ENCODE peak calls at places on chromosomes 12 and 14, in four cellular contexts. Q is heart right ventricle, X is cardiac muscle cell, A is hepatocyte. O is an unnamed sample. For H3K4me1, the result is how much of the 10 kb centered on the place peaks cover.

GRCh38 chr14:47392351-47392750 is 283.1 kb downstream of the MDGA2 start:
- DNase-seq in Q (no peak), X (no peak), A (peak), O (no peak)

GRCh38 chr12:76628745-76629144 is 69.2 kb upstream of the OSBPL8 start:
- DNase-seq in X (peak), A (no peak), Q (no peak), O (no peak)

GRCh38 chr12:26017484-26018211 is 59.2 kb downstream of the RASSF8 start:
- DNase-seq in A (peak), X (peak), Q (no peak), O (no peak)

GRCh38 chr14:98169170-98169587 is 1102.8 kb downstream of the BCL11B start:
- DNase-seq in X (no peak), A (no peak), Q (no peak), O (no peak)

GRCh38 chr14:99515301-99516155 is 34.3 kb downstream of the CCNK start:
- DNase-seq in X (no peak), A (peak), Q (no peak), O (peak)

GRCh38 chr12:34218193-34219045 is 196.1 kb downstream of the ALG10 start:
- DNase-seq in Q (peak), X (peak), A (peak), O (peak)

GRCh38 chr12:52070243-52070925 is 606 bp downstream of the ATG101 start:
- DNase-seq in Q (no peak), X (no peak), A (no peak), O (no peak)

GRCh38 chr14:69979882-69980281 is 100.7 kb downstream of the SMOC1 start:
- DNase-seq in A (no peak), X (no peak), Q (no peak), O (no peak)

GRCh38 chr12:89267404-89267803 is 84.9 kb downstream of the DUSP6 start:
- DNase-seq in Q (no peak), X (no peak), A (no peak), O (no peak)

GRCh38 chr12:63928305-63928704 is 83.8 kb downstream of the SRGAP1 start:
- DNase-seq in A (no peak), Q (no peak), X (no peak), O (no peak)

GRCh38 chr12:32819424-32819823 is 63.7 kb upstream of the YARS2 start:
- DNase-seq in Q (no peak), X (no peak), A (no peak), O (no peak)

GRCh38 chr14:32408018-32408417 is 78.9 kb downstream of the AKAP6 start:
- DNase-seq in A (peak), X (peak), Q (no peak), O (peak)

GRCh38 chr12:52692253-52692652 is 11.1 kb downstream of the KRT77 start:
- DNase-seq in Q (no peak), A (no peak), X (no peak), O (no peak)

GRCh38 chr14:29846339-29847129 is 81.1 kb downstream of the PRKD1 start:
- DNase-seq in Q (no peak), A (no peak), X (no peak), O (no peak)

GRCh38 chr12:116323696-116324386 is 46.3 kb upstream of the MED13L start:
- DNase-seq in A (no peak), X (no peak), Q (no peak), O (no peak)

GRCh38 chr12:77615331-77615730 is 215.4 kb upstream of the NAV3 start:
- DNase-seq in A (no peak), X (peak), Q (no peak), O (no peak)

GRCh38 chr12:117190210-117190781 is at the start of gene FBXO21:
- DNase-seq in X (peak), Q (peak), A (peak), O (peak)

GRCh38 chr12:53042607-53043454 is 7.0 kb upstream of the TNS2 start:
- DNase-seq in A (no peak), Q (no peak), X (no peak), O (no peak)

GRCh38 chr12:52274521-52274920 is at the start of gene KRT86:
- DNase-seq in X (no peak), A (no peak), Q (no peak), O (no peak)

GRCh38 chr12:132439333-132439904 is 50.5 kb upstream of the FBRSL1 start:
- DNase-seq in A (no peak), X (no peak), Q (no peak), O (no peak)

GRCh38 chr14:57293851-57294837 is 25.4 kb downstream of the AP5M1 start:
- DNase-seq in Q (no peak), A (peak), X (peak), O (no peak)

GRCh38 chr14:36604757-36605505 is 22.5 kb upstream of the NKX2-8 start:
- DNase-seq in A (peak), Q (peak), X (peak), O (no peak)

GRCh38 chr12:107568718-107569117 is 116.9 kb upstream of the PWP1 start:
- DNase-seq in Q (no peak), A (no peak), X (no peak), O (no peak)

GRCh38 chr12:12353807-12354206 is 3.1 kb upstream of the BORCS5 start:
- DNase-seq in A (no peak), X (no peak), Q (no peak), O (no peak)

GRCh38 chr14:38197001-38197760 is 10.5 kb upstream of the SSTR1 start:
- DNase-seq in Q (no peak), X (peak), A (no peak), O (no peak)

GRCh38 chr12:94179723-94180122 is 31.3 kb downstream of the PLXNC1 start:
- DNase-seq in Q (no peak), X (no peak), A (no peak), O (no peak)

GRCh38 chr14:90573385-90574105 is 176.7 kb downstream of the CALM1 start:
- DNase-seq in Q (no peak), A (no peak), X (peak), O (no peak)

GRCh38 chr14:51430079-51430478 is 190.0 kb downstream of the TMX1 start:
- DNase-seq in A (no peak), Q (no peak), X (no peak), O (no peak)

GRCh38 chr14:76924363-76925151 is 98.3 kb downstream of the LRRC74A start:
- DNase-seq in Q (no peak), X (no peak), A (peak), O (no peak)

GRCh38 chr12:93429448-93429847 is 12.3 kb downstream of the UBE2N start:
- DNase-seq in X (no peak), A (no peak), Q (no peak), O (no peak)

GRCh38 chr12:7151532-7151931 is 21.4 kb downstream of the CLSTN3 start:
- DNase-seq in Q (no peak), A (no peak), X (no peak), O (no peak)

GRCh38 chr12:85923767-85924331 is 49.8 kb downstream of the NTS start:
- DNase-seq in Q (no peak), X (peak), A (peak), O (no peak)

GRCh38 chr12:108060910-108061309 is 68.2 kb upstream of the WSCD2 start:
- DNase-seq in Q (no peak), X (no peak), A (peak), O (no peak)

GRCh38 chr14:103094406-103095209 is at the start of gene EXOC3L4:
- DNase-seq in A (peak), X (no peak), Q (no peak), O (no peak)

GRCh38 chr14:99339551-99339950 is 67.6 kb upstream of the BCL11B start:
- DNase-seq in A (no peak), Q (no peak), X (no peak), O (no peak)

GRCh38 chr12:10497602-10498001 is 8.1 kb upstream of the EIF2S3B start:
- DNase-seq in A (no peak), X (peak), Q (no peak), O (no peak)

GRCh38 chr12:69341328-69341727 is 6.9 kb upstream of the LYZ start:
- DNase-seq in A (no peak), Q (no peak), X (no peak), O (no peak)

GRCh38 chr14:64730061-64730440 is 25.8 kb downstream of the PLEKHG3 start:
- DNase-seq in Q (no peak), X (no peak), A (no peak), O (peak)

GRCh38 chr12:49954863-49955830 is 4.6 kb downstream of the AQP2 start:
- DNase-seq in X (no peak), Q (no peak), A (no peak), O (no peak)

GRCh38 chr12:111155020-111155419 is 213.9 kb downstream of the PHETA1 start:
- DNase-seq in X (no peak), Q (no peak), A (no peak), O (no peak)
- H3K4me1 ChIP-seq in X (under half), Q (under half), A (under half), O (under half)

DNA sequence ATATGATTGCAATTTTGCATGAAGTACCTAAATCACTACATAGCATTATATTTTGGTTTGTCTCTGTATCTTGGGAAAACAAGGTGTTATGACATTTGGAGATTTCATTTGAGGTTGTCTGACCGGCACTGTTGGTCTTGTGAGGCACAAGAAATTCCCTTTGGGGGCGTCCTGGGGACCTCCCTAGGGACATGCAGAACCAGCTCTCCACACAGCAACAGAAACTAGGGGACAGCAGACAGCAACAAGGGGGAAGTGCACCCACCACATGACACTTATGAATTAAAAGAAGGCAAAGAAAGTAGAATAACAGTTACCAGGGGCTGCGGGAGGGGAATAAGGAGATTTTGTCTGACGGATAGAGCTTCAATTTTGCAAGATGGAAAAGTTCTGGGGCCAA is 14.4 kb downstream of the DDX54 start:
- DNase-seq in X (no peak), Q (no peak), A (no peak), O (no peak)
- H3K27ac ChIP-seq in X (no peak), Q (no peak), A (no peak), O (no peak)

DNA sequence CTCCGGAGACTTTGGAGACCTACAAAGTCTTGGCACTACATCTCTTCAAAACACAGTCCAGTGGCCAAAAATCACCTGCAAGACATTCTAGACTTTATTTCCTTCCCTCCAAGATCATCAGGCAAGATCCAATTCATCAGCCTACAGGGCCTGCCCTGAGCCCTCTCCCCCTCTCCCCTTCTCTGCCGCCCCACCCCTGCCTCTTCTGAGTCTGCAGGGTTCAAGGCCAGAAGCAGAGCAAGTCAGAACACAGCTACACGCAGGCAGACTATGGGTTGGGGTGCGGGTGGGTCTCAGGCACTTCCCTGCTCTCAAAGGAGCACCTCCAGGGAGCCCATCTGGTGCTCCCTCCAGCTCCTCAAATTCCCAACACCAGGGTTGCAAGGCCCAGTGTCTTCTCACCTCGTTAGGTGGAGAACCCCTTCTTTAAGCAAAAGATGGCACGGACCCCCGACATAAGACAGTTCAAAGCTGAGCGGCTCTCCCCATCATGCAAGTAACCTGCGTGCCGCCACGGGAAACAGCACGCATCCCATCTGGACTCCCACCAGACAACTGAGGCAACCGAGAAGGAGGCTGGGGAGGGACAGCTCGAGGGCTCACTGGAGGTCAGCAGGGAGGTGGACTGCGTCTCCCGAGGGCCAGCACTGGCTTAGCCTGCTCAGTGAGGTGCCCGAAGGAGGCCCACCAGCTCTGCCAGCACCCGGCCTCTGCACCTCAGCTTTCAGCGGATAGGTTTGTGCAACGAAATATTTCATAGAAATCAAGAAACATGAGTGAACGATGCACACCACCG is 5.6 kb upstream of the INF2 start:
- DNase-seq in X (no peak), Q (no peak), A (no peak), O (no peak)
- H3K4me3 ChIP-seq in X (no peak), Q (no peak), A (no peak), O (no peak)

GRCh38 chr14:105005329-105005928 is 15.5 kb downstream of the CDCA4 start:
- DNase-seq in Q (no peak), A (no peak), X (no peak), O (no peak)

GRCh38 chr14:105010106-105010505 is 10.8 kb downstream of the CDCA4 start:
- DNase-seq in A (no peak), X (no peak), Q (no peak), O (no peak)

GRCh38 chr14:105007593-105008264 is 13.2 kb downstream of the CDCA4 start:
- DNase-seq in Q (no peak), A (no peak), X (no peak), O (no peak)

GRCh38 chr14:105006831-105007592 is 13.9 kb downstream of the CDCA4 start:
- DNase-seq in X (no peak), A (no peak), Q (no peak), O (no peak)

GRCh38 chr14:105005929-105006830 is 14.7 kb downstream of the CDCA4 start:
- DNase-seq in X (no peak), Q (no peak), A (no peak), O (no peak)
- H3K4me1 ChIP-seq in X (under half), Q (under half), A (under half), O (under half)

DNA sequence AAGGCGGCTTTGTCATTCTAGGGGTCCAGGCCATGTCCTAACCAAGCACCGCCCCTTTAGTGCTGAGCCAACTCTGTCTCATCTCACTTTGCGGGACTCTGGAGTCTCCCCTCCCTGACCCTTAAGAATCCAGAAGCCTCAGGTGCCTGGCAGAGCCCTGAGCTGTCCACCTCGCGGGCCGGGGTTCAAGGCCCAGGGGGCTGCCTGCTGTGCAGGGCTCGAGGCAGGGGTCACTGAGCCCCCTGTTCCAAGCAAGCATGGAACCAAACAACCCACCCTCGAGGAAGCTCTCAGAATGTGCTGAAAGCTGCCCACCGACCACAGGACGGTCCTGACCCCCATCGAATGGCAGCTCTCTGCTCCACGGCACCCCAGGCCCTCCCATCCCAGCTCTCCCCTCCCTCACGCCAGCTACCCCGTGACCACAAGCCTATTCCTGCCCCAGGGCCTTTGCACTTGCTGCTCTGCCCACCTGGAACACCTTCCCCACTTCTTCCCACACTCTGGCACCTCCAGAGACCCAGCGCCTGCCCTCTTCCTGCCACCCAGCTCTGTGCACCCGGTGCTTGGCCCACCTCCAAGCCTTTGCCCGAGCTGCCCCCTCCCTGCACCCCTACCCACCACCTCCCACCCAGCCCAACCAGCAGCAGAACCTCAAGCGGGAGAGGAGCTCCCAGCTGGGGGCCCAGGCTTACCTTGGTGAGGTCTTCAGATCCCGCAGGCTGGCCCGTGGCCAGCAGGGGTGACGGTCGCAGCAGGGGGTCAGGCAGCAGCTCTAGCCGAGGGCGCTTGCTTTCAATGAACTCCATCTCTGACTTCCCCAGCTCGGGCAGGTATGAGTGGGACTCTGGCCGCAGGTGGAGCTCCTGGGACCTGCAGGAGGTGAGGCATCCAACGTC is 84.3 kb downstream of the NCOR2 start:
- DNase-seq in A (no peak), X (no peak), Q (no peak), O (no peak)
- H3K27ac ChIP-seq in A (no peak), X (no peak), Q (no peak), O (no peak)

GRCh38 chr12:4044736-4045432 is 171.7 kb upstream of the PARP11 start:
- DNase-seq in Q (peak), X (no peak), A (no peak), O (no peak)

GRCh38 chr12:4047441-4047840 is 174.2 kb upstream of the PARP11 start:
- DNase-seq in Q (no peak), A (no peak), X (no peak), O (no peak)

GRCh38 chr12:4044101-4044500 is 170.9 kb upstream of the PARP11 start:
- DNase-seq in A (no peak), Q (no peak), X (no peak), O (no peak)

GRCh38 chr12:4045433-4045760 is 172.2 kb upstream of the PARP11 start:
- DNase-seq in Q (no peak), X (no peak), A (no peak), O (no peak)

GRCh38 chr12:4046150-4046845 is 173.1 kb upstream of the PARP11 start:
- DNase-seq in X (no peak), Q (no peak), A (no peak), O (no peak)
- H3K4me3 ChIP-seq in X (no peak), Q (no peak), A (no peak), O (no peak)